ENCODE peak calls at places on chromosomes 6 and 20, in five cellular contexts. G is T-helper 2 cell, D is dorsolateral prefrontal cortex, V is NCI-H1092, H is brain microvascular endothelial cell. R is an unnamed sample.
A peak's percentile ranks its signal among the peaks of the same experiment; 100 is the strongest.

GRCh38 chr6:13733178-13733851 is 21.7 kb upstream of the RANBP9 start:
- DNase-seq in G (no peak), D (no peak), V (no peak), H (peak; percentile 75), R (peak; percentile 91)

GRCh38 chr20:39800548-39800947 is 838.4 kb downstream of the DHX35 start:
- DNase-seq in G (no peak), D (no peak), V (no peak), H (peak; percentile 84), R (no peak)

GRCh38 chr6:45533394-45533793 is 155.7 kb upstream of the SUPT3H start:
- DNase-seq in G (no peak), D (no peak), V (no peak), H (no peak), R (no peak)

GRCh38 chr6:72553531-72554202 is 68.2 kb upstream of the KCNQ5 start:
- DNase-seq in G (no peak), D (no peak), V (no peak), H (peak; percentile 87), R (peak; percentile 72)

GRCh38 chr20:61582196-61582923 is 330.3 kb downstream of the CDH4 start:
- DNase-seq in G (no peak), D (no peak), V (no peak), H (no peak), R (no peak)

GRCh38 chr20:44050925-44051660 is 135.9 kb downstream of the JPH2 start:
- DNase-seq in G (no peak), D (no peak), V (no peak), H (no peak), R (no peak)

GRCh38 chr6:88179692-88180091 is 13.5 kb upstream of the CNR1 start:
- DNase-seq in G (no peak), D (no peak), V (no peak), H (no peak), R (no peak)

GRCh38 chr6:107132330-107132954 is 17.1 kb upstream of the BEND3 start:
- DNase-seq in G (no peak), D (no peak), V (peak; percentile 16), H (no peak), R (no peak)

GRCh38 chr6:84074988-84075781 is 41.6 kb downstream of the MRAP2 start:
- DNase-seq in G (no peak), D (no peak), V (no peak), H (peak; percentile 38), R (no peak)

GRCh38 chr6:83853178-83853967 is at the start of gene RIPPLY2:
- DNase-seq in G (no peak), D (peak; percentile 79), V (peak; percentile 57), H (no peak), R (peak; percentile 28)

GRCh38 chr6:25694366-25694765 is 42.4 kb downstream of the SCGN start:
- DNase-seq in G (no peak), D (no peak), V (no peak), H (no peak), R (no peak)

GRCh38 chr6:113103618-113104390 is 753.3 kb upstream of the MARCKS start:
- DNase-seq in G (no peak), D (no peak), V (no peak), H (peak; percentile 32), R (no peak)

GRCh38 chr6:154509421-154510143 is 903 bp downstream of the CNKSR3 start:
- DNase-seq in G (no peak), D (peak; percentile 11), V (no peak), H (no peak), R (no peak)

R was measured in NCI-H2029 treated with DMSO at 0.1 percent for 48 hours.